ENCODE peak calls at places on chromosomes 16 and 17, in six cellular contexts. I, D, W, A, V and U are unnamed samples.

GRCh38 chr17:38921756-38922411 is 3.5 kb upstream of the LASP1NB start:
- DNase-seq in D (no peak), V (no peak), I (peak; percentile 60), A (no peak), W (no peak), U (peak; percentile 11)

GRCh38 chr16:228917-229730 is at the start of gene LUC7L:
- DNase-seq in A (peak; percentile 91), D (peak; percentile 81), I (peak; percentile 96), W (peak; percentile 78), V (peak; percentile 90), U (peak; percentile 77)

GRCh38 chr16:75237398-75238131 is 13.9 kb downstream of the BCAR1 start:
- DNase-seq in I (no peak), W (no peak), D (peak; percentile 20), V (no peak), A (no peak), U (no peak)

GRCh38 chr17:19978206-19978802 is 676 bp upstream of the AKAP10 start:
- DNase-seq in V (no peak), A (no peak), I (peak; percentile 84), D (no peak), W (no peak), U (no peak)

GRCh38 chr16:52914428-52914827 is 138.3 kb downstream of the CHD9NB start:
- DNase-seq in A (no peak), W (no peak), D (no peak), I (no peak), V (no peak), U (no peak)

GRCh38 chr16:68231384-68232136 is 4.4 kb downstream of the ESRP2 start:
- DNase-seq in D (peak; percentile 18), A (no peak), V (no peak), W (no peak), I (no peak), U (no peak)

GRCh38 chr17:1931759-1932579 is 93.2 kb downstream of the RTN4RL1 start:
- DNase-seq in V (no peak), A (no peak), D (peak; percentile 58), W (peak; percentile 38), I (no peak), U (no peak)

GRCh38 chr16:6573577-6573976 is 759.1 kb upstream of the RBFOX1 start:
- DNase-seq in I (no peak), A (no peak), V (peak; percentile 65), W (no peak), D (no peak), U (no peak)

GRCh38 chr16:11263737-11264136 is 5.4 kb downstream of the TNP2 start:
- DNase-seq in A (no peak), I (no peak), W (no peak), D (no peak), V (no peak), U (no peak)

GRCh38 chr16:75000481-75001081 is 1.8 kb downstream of the ZNRF1 start:
- DNase-seq in W (no peak), V (no peak), A (no peak), I (no peak), D (no peak), U (no peak)

GRCh38 chr16:80924372-80924978 is 82.2 kb downstream of the CMC2 start:
- DNase-seq in D (peak; percentile 35), V (peak; percentile 70), I (no peak), W (peak; percentile 42), A (peak; percentile 70), U (no peak)

GRCh38 chr17:66552381-66552780 is 250.0 kb downstream of the PRKCA start:
- DNase-seq in V (no peak), A (no peak), I (no peak), D (no peak), W (no peak), U (no peak)

GRCh38 chr16:82660078-82660645 is 33.4 kb downstream of the CDH13 start:
- DNase-seq in D (peak; percentile 93), W (no peak), I (no peak), V (no peak), A (no peak), U (no peak)

GRCh38 chr16:73202176-73202729 is 154.3 kb upstream of the ZFHX3 start:
- DNase-seq in A (peak; percentile 16), W (peak; percentile 46), V (peak; percentile 72), D (no peak), I (no peak), U (no peak)

GRCh38 chr17:39402890-39403605 is 1.6 kb upstream of the FBXL20 start:
- DNase-seq in A (no peak), V (no peak), I (peak; percentile 77), W (no peak), D (no peak), U (peak; percentile 64)

GRCh38 chr17:42268236-42268635 is 8.0 kb downstream of the STAT5B start:
- DNase-seq in A (no peak), W (no peak), D (no peak), I (no peak), V (no peak), U (no peak)

GRCh38 chr16:47503936-47504335 is 42.8 kb downstream of the PHKB start:
- DNase-seq in W (no peak), I (no peak), D (no peak), V (no peak), A (no peak), U (no peak)

GRCh38 chr16:17475104-17475503 is 4.3 kb upstream of the XYLT1 start:
- DNase-seq in W (no peak), I (peak; percentile 58), V (no peak), D (no peak), A (no peak), U (no peak)

GRCh38 chr17:47732399-47733046 is 513 bp upstream of the TBX21 start:
- DNase-seq in A (no peak), D (no peak), W (no peak), I (peak; percentile 70), V (no peak), U (no peak)

GRCh38 chr17:50634123-50634914 is at the start of gene ABCC3:
- DNase-seq in A (peak; percentile 87), W (peak; percentile 69), V (peak; percentile 91), D (no peak), I (no peak), U (peak; percentile 91)

GRCh38 chr17:7687072-7687907 is at the start of gene TP53:
- DNase-seq in V (peak; percentile 86), W (peak; percentile 89), A (peak; percentile 97), D (peak; percentile 91), I (peak; percentile 93), U (peak; percentile 97)
- TF ChIP-seq POLR2A in V (peak; percentile 64), W (peak; percentile 84), A (peak; percentile 97), D (peak; percentile 78), I (peak; percentile 53), U (no peak)

GRCh38 chr17:77011173-77012011 is 129.4 kb upstream of the SEC14L1 start:
- DNase-seq in D (no peak), W (peak; percentile 31), I (no peak), A (peak; percentile 65), V (no peak), U (no peak)
- TF ChIP-seq CTCF in D (peak; percentile 19), W (peak; percentile 31), I (peak; percentile 41), A (peak; percentile 42), V (peak; percentile 54), U (no peak)

GRCh38 chr17:45292696-45293412 is 24.0 kb downstream of the MAP3K14 start:
- DNase-seq in D (peak; percentile 63), V (peak; percentile 40), W (peak; percentile 43), I (no peak), A (no peak), U (no peak)
- H3K4me3 ChIP-seq in D (no peak overlapping the region), V (no peak overlapping the region), W (no peak overlapping the region), I (no peak overlapping the region), A (peak overlapping the region; percentile 8), U (no peak overlapping the region)

GRCh38 chr17:15945493-15946209 is 721 bp downstream of the ADORA2B start:
- DNase-seq in D (no peak), W (no peak), V (peak; percentile 64), A (no peak), I (peak; percentile 72), U (no peak)
- TF ChIP-seq POLR2A in D (no peak), W (no peak), V (no peak), A (no peak), I (no peak), U (no peak)

GRCh38 chr17:71764507-71764906 is 356.3 kb upstream of the SOX9 start:
- DNase-seq in W (peak; percentile 31), I (no peak), A (peak; percentile 46), D (no peak), V (peak; percentile 60), U (no peak)
- TF ChIP-seq CTCF in W (peak; percentile 42), I (no peak), A (peak; percentile 12), D (peak; percentile 20), V (peak; percentile 43), U (no peak)

DNA sequence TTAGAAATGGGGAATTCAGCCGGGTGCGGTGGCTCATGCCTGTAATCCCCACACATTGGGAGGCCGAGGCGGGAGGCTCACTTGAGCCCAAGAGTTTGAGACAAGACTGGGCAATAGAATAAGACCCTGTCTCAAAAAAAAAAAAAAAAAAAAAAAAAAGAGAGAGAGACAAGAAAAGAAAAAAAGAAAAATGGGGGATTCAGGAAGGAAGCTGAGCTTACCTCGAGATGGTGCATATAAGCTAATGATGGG is 150.8 kb upstream of the RPH3AL start:
- DNase-seq in D (no peak), A (no peak), V (no peak), W (no peak), I (peak; percentile 66), U (no peak)
- H3K4me3 ChIP-seq in D (no peak overlapping the region), A (no peak overlapping the region), V (no peak overlapping the region), W (no peak overlapping the region), I (no peak overlapping the region), U (no peak overlapping the region)

GRCh38 chr16:90048347-90048722 is 28.8 kb downstream of the PRDM7 start:
- DNase-seq in I (no peak), V (no peak), A (no peak), D (no peak), W (no peak), U (no peak)

GRCh38 chr16:90048737-90049330 is 28.3 kb downstream of the PRDM7 start:
- DNase-seq in D (no peak), W (no peak), I (no peak), V (no peak), A (no peak), U (no peak)

GRCh38 chr16:90046122-90046970 is 27.1 kb upstream of the DBNDD1 start:
- DNase-seq in A (no peak), D (no peak), I (no peak), W (no peak), V (no peak), U (no peak)

GRCh38 chr16:90047714-90048346 is 28.6 kb upstream of the DBNDD1 start:
- DNase-seq in W (no peak), A (no peak), D (no peak), I (no peak), V (no peak), U (no peak)

GRCh38 chr16:90046971-90047713 is 27.9 kb upstream of the DBNDD1 start:
- DNase-seq in I (no peak), V (no peak), A (no peak), W (peak; percentile 68), D (peak; percentile 56), U (no peak)
- TF ChIP-seq POLR2A in I (no peak), V (no peak), A (no peak), W (peak; percentile 33), D (peak; percentile 31), U (no peak)

GRCh38 chr16:15949210-15950166 is at the start of gene ABCC1:
- DNase-seq in W (peak; percentile 45), A (peak; percentile 65), I (peak; percentile 90), V (peak; percentile 81), D (peak; percentile 40), U (no peak)
- TF ChIP-seq CTCF in W (no peak), A (peak; percentile 23), I (no peak), V (no peak), D (peak; percentile 14), U (no peak)